ENCODE peak calls at places on chromosomes 7 and 10, in seven cellular contexts. K, G, R, E, U, C and P are unnamed samples.

GRCh38 chr7:80997841-80998240 is 79.0 kb upstream of the SEMA3C start:
- DNase-seq in K (no peak), G (no peak), R (no peak), E (no peak), U (no peak), C (no peak), P (no peak)

GRCh38 chr7:155685791-155686160 is 41.3 kb downstream of the RBM33 start:
- DNase-seq in K (no peak), G (no peak), R (no peak), E (no peak), U (no peak), C (no peak), P (no peak)

GRCh38 chr10:81007872-81008271 is 470.2 kb downstream of the SH2D4B start:
- DNase-seq in K (no peak), G (no peak), R (no peak), E (no peak), U (no peak), C (no peak), P (no peak)

GRCh38 chr7:100839361-100839760 is 12.0 kb upstream of the EPHB4 start:
- DNase-seq in K (no peak), G (no peak), R (no peak), E (no peak), U (no peak), C (no peak), P (no peak)

GRCh38 chr7:93835684-93836083 is 54.9 kb downstream of the TFPI2 start:
- DNase-seq in K (no peak), G (no peak), R (no peak), E (no peak), U (no peak), C (no peak), P (no peak)

GRCh38 chr7:92404170-92404614 is 43.1 kb upstream of the GATAD1 start:
- DNase-seq in K (no peak), G (peak; percentile 65), R (peak; percentile 82), E (no peak), U (no peak), C (no peak), P (peak; percentile 41)

GRCh38 chr10:21993360-21994001 is 10.0 kb downstream of the DNAJC1 start:
- DNase-seq in K (no peak), G (no peak), R (no peak), E (no peak), U (peak; percentile 24), C (peak; percentile 33), P (no peak)

GRCh38 chr7:33813331-33813730 is 92.0 kb upstream of the BMPER start:
- DNase-seq in K (no peak), G (no peak), R (no peak), E (no peak), U (no peak), C (no peak), P (no peak)

GRCh38 chr7:93018666-93019065 is 99.1 kb downstream of the SAMD9 start:
- DNase-seq in K (no peak), G (no peak), R (no peak), E (no peak), U (no peak), C (no peak), P (no peak)

GRCh38 chr7:130154501-130155317 is 50.5 kb downstream of the TMEM209 start:
- DNase-seq in K (no peak), G (no peak), R (no peak), E (peak; percentile 38), U (no peak), C (peak; percentile 9), P (no peak)

GRCh38 chr7:99019523-99020412 is 124.1 kb downstream of the SMURF1 start:
- DNase-seq in K (no peak), G (no peak), R (no peak), E (no peak), U (no peak), C (no peak), P (no peak)

GRCh38 chr10:117138838-117139580 is 939 bp upstream of the VAX1 start:
- DNase-seq in K (no peak), G (no peak), R (no peak), E (no peak), U (no peak), C (no peak), P (no peak)